ENCODE peak calls at places on chromosomes 3 and 15, in four cellular contexts. One of them, this sample, is unnamed. For H3K79me2 and H3K4me1, the result is how much of the 10 kb centered on the place peaks cover.

GRCh38 chr15:32706704-32707103 is 11.1 kb upstream of the GREM1 start:
- DNase-seq in H9: no peak
- DNase-seq in H1: no peak
- DNase-seq in trophoblast cell: no peak
- DNase-seq in this sample: peak

GRCh38 chr15:72312605-72313447 is 7.1 kb downstream of the CELF6 start:
- DNase-seq in H9: peak
- DNase-seq in H1: peak
- DNase-seq in trophoblast cell: peak
- DNase-seq in this sample: peak

GRCh38 chr3:47542614-47543173 is 29.2 kb upstream of the ELP6 start:
- DNase-seq in trophoblast cell: no peak
- DNase-seq in H1: no peak
- DNase-seq in H9: no peak
- DNase-seq in this sample: no peak

GRCh38 chr3:75242012-75242411 is 422.1 kb upstream of the FRG2C start:
- DNase-seq in H9: no peak
- DNase-seq in H1: no peak
- DNase-seq in trophoblast cell: no peak
- DNase-seq in this sample: no peak

GRCh38 chr3:112582242-112582874 is 20.5 kb downstream of the SLC35A5 start:
- DNase-seq in H9: peak
- DNase-seq in trophoblast cell: peak
- DNase-seq in H1: no peak
- DNase-seq in this sample: peak

GRCh38 chr15:88257311-88257901 is 867 bp upstream of the NTRK3 start:
- DNase-seq in H9: peak
- DNase-seq in H1: no peak
- DNase-seq in trophoblast cell: no peak
- DNase-seq in this sample: peak

GRCh38 chr3:13268120-13268519 is 152.0 kb downstream of the NUP210 start:
- DNase-seq in H9: no peak
- DNase-seq in H1: no peak
- DNase-seq in trophoblast cell: no peak
- DNase-seq in this sample: no peak

GRCh38 chr15:53115563-53115962 is 325.4 kb upstream of the ONECUT1 start:
- DNase-seq in trophoblast cell: no peak
- DNase-seq in H9: no peak
- DNase-seq in H1: no peak
- DNase-seq in this sample: no peak

GRCh38 chr3:194617827-194618226 is 15.4 kb downstream of the TMEM44 start:
- DNase-seq in H1: no peak
- DNase-seq in H9: no peak
- DNase-seq in trophoblast cell: no peak
- DNase-seq in this sample: no peak

GRCh38 chr3:113783980-113784379 is 37.1 kb downstream of the ATP6V1A start:
- DNase-seq in H1: no peak
- DNase-seq in H9: no peak
- DNase-seq in trophoblast cell: no peak
- DNase-seq in this sample: peak

GRCh38 chr3:104629038-104629437 is 737.7 kb upstream of the ALCAM start:
- DNase-seq in H9: no peak
- DNase-seq in trophoblast cell: peak
- DNase-seq in H1: no peak
- DNase-seq in this sample: no peak

GRCh38 chr3:143811602-143812001 is 36.7 kb downstream of the SLC9A9 start:
- DNase-seq in trophoblast cell: no peak
- DNase-seq in H9: no peak
- DNase-seq in H1: no peak
- DNase-seq in this sample: no peak

GRCh38 chr3:170811515-170811914 is 58.5 kb downstream of the RPL22L1 start:
- DNase-seq in H9: no peak
- DNase-seq in trophoblast cell: peak
- DNase-seq in H1: no peak
- DNase-seq in this sample: no peak

GRCh38 chr3:84039091-84039490 is 919.7 kb upstream of the CADM2 start:
- DNase-seq in trophoblast cell: no peak
- DNase-seq in H1: no peak
- DNase-seq in H9: no peak
- DNase-seq in this sample: no peak

GRCh38 chr3:161859870-161860450 is 363.4 kb downstream of the OTOL1 start:
- DNase-seq in H1: no peak
- DNase-seq in trophoblast cell: no peak
- DNase-seq in H9: no peak
- DNase-seq in this sample: no peak

GRCh38 chr3:28050895-28051294 is 190.5 kb upstream of the CMC1 start:
- DNase-seq in H9: no peak
- DNase-seq in H1: no peak
- DNase-seq in trophoblast cell: peak
- DNase-seq in this sample: no peak

GRCh38 chr3:18134386-18135082 is 290.6 kb downstream of the SATB1 start:
- DNase-seq in H9: no peak
- DNase-seq in H1: no peak
- DNase-seq in trophoblast cell: peak
- DNase-seq in this sample: no peak

GRCh38 chr3:49906004-49906860 is 2.6 kb upstream of the MST1R start:
- DNase-seq in H9: peak
- DNase-seq in H1: no peak
- DNase-seq in trophoblast cell: peak
- DNase-seq in this sample: peak

GRCh38 chr3:181691951-181692849 is 19.5 kb upstream of the SOX2 start:
- DNase-seq in H1: no peak
- DNase-seq in trophoblast cell: no peak
- DNase-seq in H9: no peak
- DNase-seq in this sample: no peak

GRCh38 chr3:126142652-126143051 is 37.7 kb downstream of the ALDH1L1 start:
- DNase-seq in trophoblast cell: no peak
- DNase-seq in H9: no peak
- DNase-seq in H1: no peak
- DNase-seq in this sample: no peak

GRCh38 chr3:31041161-31041978 is 146.9 kb upstream of the GADL1 start:
- DNase-seq in trophoblast cell: peak
- DNase-seq in H9: peak
- DNase-seq in H1: peak
- DNase-seq in this sample: peak

GRCh38 chr3:103381286-103381685 is 946.5 kb downstream of the ZPLD1 start:
- DNase-seq in H1: no peak
- DNase-seq in H9: no peak
- DNase-seq in trophoblast cell: peak
- DNase-seq in this sample: no peak

GRCh38 chr15:63185206-63185605 is 4.2 kb upstream of the RAB8B start:
- DNase-seq in trophoblast cell: no peak
- DNase-seq in H1: no peak
- DNase-seq in H9: no peak
- DNase-seq in this sample: no peak

GRCh38 chr15:88619796-88620195 is 1.3 kb upstream of the AEN start:
- DNase-seq in H1: no peak
- DNase-seq in H9: peak
- DNase-seq in trophoblast cell: no peak
- DNase-seq in this sample: no peak

GRCh38 chr3:194711913-194712312 is 26.2 kb downstream of the FAM43A start:
- DNase-seq in H1: no peak
- DNase-seq in trophoblast cell: peak
- DNase-seq in H9: no peak
- DNase-seq in this sample: peak

GRCh38 chr3:31705726-31706125 is 173.0 kb downstream of the STT3B start:
- DNase-seq in H9: no peak
- DNase-seq in H1: no peak
- DNase-seq in trophoblast cell: no peak
- DNase-seq in this sample: no peak

GRCh38 chr3:170623524-170623923 is 37.6 kb upstream of the SLC7A14 start:
- DNase-seq in H9: no peak
- DNase-seq in trophoblast cell: no peak
- DNase-seq in H1: no peak
- DNase-seq in this sample: no peak

GRCh38 chr15:36594556-36595090 is 15.2 kb downstream of the CDIN1 start:
- DNase-seq in H9: no peak
- DNase-seq in H1: no peak
- DNase-seq in trophoblast cell: no peak
- DNase-seq in this sample: no peak

GRCh38 chr3:81909756-81910155 is 148.3 kb upstream of the GBE1 start:
- DNase-seq in H9: no peak
- DNase-seq in H1: no peak
- DNase-seq in trophoblast cell: no peak
- DNase-seq in this sample: no peak

GRCh38 chr3:64174328-64174727 is 50.9 kb downstream of the PRICKLE2 start:
- DNase-seq in H9: no peak
- DNase-seq in H1: no peak
- DNase-seq in trophoblast cell: peak
- DNase-seq in this sample: no peak

DNA sequence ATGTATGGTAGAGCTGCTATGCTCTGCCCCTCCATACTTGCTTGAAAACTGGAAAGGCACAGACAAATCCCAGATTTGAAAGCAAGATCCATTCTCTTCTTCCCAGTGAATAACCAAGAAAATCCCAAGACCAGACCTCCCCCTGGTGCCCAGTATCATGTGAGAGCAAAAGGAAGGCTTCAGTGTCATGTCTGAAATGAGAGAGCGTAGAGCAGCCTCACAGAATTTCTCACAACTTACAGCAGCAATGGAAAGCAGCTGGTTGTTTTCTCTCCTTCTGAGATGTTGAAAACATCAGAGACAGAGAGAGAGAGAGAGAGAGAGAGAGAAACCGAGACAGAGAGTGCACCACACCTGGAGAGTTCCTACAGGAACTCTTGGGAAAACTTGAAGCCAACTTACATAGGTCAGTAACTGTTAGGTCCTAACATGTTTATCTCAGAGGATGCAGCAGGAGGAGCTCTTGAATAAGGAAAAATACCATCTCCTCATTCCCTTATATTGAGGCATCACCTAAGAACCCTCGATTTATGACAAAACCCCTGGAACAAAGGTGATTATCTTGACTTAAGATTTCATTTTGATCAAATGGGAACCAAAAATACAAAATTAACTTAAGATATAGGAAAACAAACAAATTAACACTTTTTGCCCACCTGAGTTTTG is 273.3 kb downstream of the NSUN3 start:
- DNase-seq in trophoblast cell: peak
- DNase-seq in H9: peak
- DNase-seq in H1: no peak
- DNase-seq in this sample: peak
- H2AK5ac ChIP-seq in trophoblast cell: no peak
- H2AK5ac ChIP-seq in H9: no peak
- H2AK5ac ChIP-seq in H1: no peak
- H2AK5ac ChIP-seq in this sample: no peak

DNA sequence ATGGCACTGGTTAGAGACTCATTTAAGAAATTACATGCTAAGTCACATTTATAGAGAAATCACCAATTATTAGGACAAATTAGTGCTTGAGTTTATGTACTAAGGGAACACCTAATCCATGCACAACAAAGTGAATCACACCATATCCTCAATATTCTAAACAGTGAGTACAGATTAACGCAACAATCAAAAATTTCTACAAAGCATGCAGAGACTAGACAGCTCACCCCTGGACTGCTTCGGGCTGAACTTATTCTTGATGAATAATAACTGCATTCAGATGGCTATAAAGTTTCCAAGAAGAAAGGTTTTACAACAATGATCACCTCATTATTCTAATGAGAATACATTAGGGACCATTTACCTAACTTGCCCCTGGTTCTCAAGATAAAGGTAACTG is 66.5 kb downstream of the LRRFIP2 start:
- DNase-seq in trophoblast cell: no peak
- DNase-seq in H9: no peak
- DNase-seq in H1: no peak
- DNase-seq in this sample: no peak
- H3K79me2 ChIP-seq in trophoblast cell: under half
- H3K79me2 ChIP-seq in H9: under half
- H3K79me2 ChIP-seq in H1: under half
- H3K79me2 ChIP-seq in this sample: under half

GRCh38 chr3:66399529-66400232 is 101.1 kb downstream of the LRIG1 start:
- DNase-seq in H9: no peak
- DNase-seq in H1: no peak
- DNase-seq in trophoblast cell: no peak
- DNase-seq in this sample: no peak
- H3K4me1 ChIP-seq in H9: under half
- H3K4me1 ChIP-seq in H1: under half
- H3K4me1 ChIP-seq in trophoblast cell: under half
- H3K4me1 ChIP-seq in this sample: under half

GRCh38 chr3:55724407-55724784 is 237.3 kb upstream of the WNT5A start:
- DNase-seq in H9: no peak
- DNase-seq in H1: no peak
- DNase-seq in trophoblast cell: no peak
- DNase-seq in this sample: no peak
- H2AK5ac ChIP-seq in H9: no peak
- H2AK5ac ChIP-seq in H1: no peak
- H2AK5ac ChIP-seq in trophoblast cell: peak
- H2AK5ac ChIP-seq in this sample: peak

GRCh38 chr3:32886296-32886695 is 65.1 kb upstream of the CCR4 start:
- DNase-seq in H1: no peak
- DNase-seq in H9: no peak
- DNase-seq in trophoblast cell: no peak
- DNase-seq in this sample: no peak
- H3K79me2 ChIP-seq in H1: half or more
- H3K79me2 ChIP-seq in H9: half or more
- H3K79me2 ChIP-seq in trophoblast cell: under half
- H3K79me2 ChIP-seq in this sample: half or more

GRCh38 chr3:70400194-70400593 is 87.8 kb upstream of the MDFIC2 start:
- DNase-seq in H9: no peak
- DNase-seq in H1: no peak
- DNase-seq in trophoblast cell: no peak
- DNase-seq in this sample: no peak
- H3K4me1 ChIP-seq in H9: under half
- H3K4me1 ChIP-seq in H1: under half
- H3K4me1 ChIP-seq in trophoblast cell: under half
- H3K4me1 ChIP-seq in this sample: under half

DNA sequence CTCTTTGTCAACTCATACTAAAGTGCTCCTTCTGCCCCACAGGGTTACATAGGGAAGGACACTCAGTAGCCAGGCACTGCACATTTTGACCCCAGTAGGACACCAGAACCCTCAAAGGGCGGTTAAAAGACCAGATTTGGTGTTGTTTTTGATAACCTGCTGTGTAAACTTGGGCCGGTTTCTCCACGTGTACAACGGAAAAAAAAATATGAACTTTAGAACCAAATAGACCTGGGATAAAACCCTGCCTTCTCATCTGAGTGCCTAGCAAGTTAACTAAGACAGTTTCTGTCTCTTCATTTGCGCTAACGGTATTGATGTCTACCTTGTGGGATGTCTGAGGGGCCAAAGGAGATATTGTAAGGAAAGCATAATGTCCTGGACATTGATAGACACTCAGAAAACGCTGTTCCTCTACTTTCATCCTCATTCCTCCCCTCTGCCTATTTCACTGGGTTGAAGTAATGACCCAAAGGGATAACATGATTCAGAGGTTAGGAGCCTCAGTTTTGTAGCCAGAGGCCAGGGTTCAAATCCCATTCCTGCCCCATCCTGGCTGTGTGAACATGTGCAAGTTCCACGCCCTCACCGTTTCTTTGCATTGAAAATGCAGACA is 155.9 kb upstream of the LPP start:
- DNase-seq in H9: no peak
- DNase-seq in trophoblast cell: no peak
- DNase-seq in H1: no peak
- DNase-seq in this sample: no peak
- H2AK5ac ChIP-seq in H9: no peak
- H2AK5ac ChIP-seq in trophoblast cell: no peak
- H2AK5ac ChIP-seq in H1: no peak
- H2AK5ac ChIP-seq in this sample: no peak